ENCODE peak calls at places on chromosomes 6 and 20, in four cellular contexts. P, A, Z and O are unnamed samples.

GRCh38 chr20:24318569-24319352 is 150.7 kb upstream of the SYNDIG1 start:
- DNase-seq in A (no peak), Z (no peak), P (no peak), O (no peak)

GRCh38 chr6:33718713-33719112 is 7.2 kb upstream of the UQCC2 start:
- DNase-seq in A (no peak), Z (no peak), P (no peak), O (no peak)

GRCh38 chr20:17654649-17655285 is 27.3 kb downstream of the RRBP1 start:
- DNase-seq in A (no peak), P (no peak), Z (no peak), O (no peak)

GRCh38 chr6:106509420-106510089 is 119.7 kb downstream of the RTN4IP1 start:
- DNase-seq in P (no peak), Z (no peak), A (no peak), O (no peak)

GRCh38 chr6:167652701-167653095 is 174.0 kb upstream of the AFDN start:
- DNase-seq in A (no peak), P (no peak), Z (no peak), O (no peak)

GRCh38 chr6:93751969-93752368 is 332.6 kb upstream of the EPHA7 start:
- DNase-seq in Z (no peak), A (no peak), P (no peak), O (no peak)

GRCh38 chr6:142845624-142846458 is 99.1 kb downstream of the HIVEP2 start:
- DNase-seq in Z (no peak), A (no peak), P (peak; percentile 74), O (no peak)

GRCh38 chr6:448296-449056 is 56.9 kb downstream of the IRF4 start:
- DNase-seq in P (no peak), Z (no peak), A (no peak), O (no peak)

GRCh38 chr20:34390769-34391447 is 27.8 kb downstream of the ITCH start:
- DNase-seq in A (peak; percentile 36), Z (no peak), P (peak; percentile 85), O (no peak)

GRCh38 chr6:20115269-20116005 is 96.8 kb downstream of the MBOAT1 start:
- DNase-seq in A (no peak), Z (no peak), P (no peak), O (no peak)

GRCh38 chr20:17873410-17874270 is 95.0 kb downstream of the SNX5 start:
- DNase-seq in A (peak; percentile 33), P (peak; percentile 57), Z (no peak), O (no peak)

GRCh38 chr20:44988772-44989171 is 22.5 kb downstream of the STK4 start:
- DNase-seq in A (no peak), P (no peak), Z (no peak), O (no peak)

GRCh38 chr20:50223321-50223995 is 32.8 kb downstream of the CEBPB start:
- DNase-seq in P (no peak), A (no peak), Z (no peak), O (no peak)

GRCh38 chr6:3026811-3027626 is 27.3 kb downstream of the NQO2 start:
- DNase-seq in P (no peak), A (no peak), Z (peak; percentile 63), O (no peak)

GRCh38 chr6:47180633-47181032 is 129.1 kb downstream of the TNFRSF21 start:
- DNase-seq in Z (no peak), A (peak; percentile 36), P (peak; percentile 47), O (no peak)

GRCh38 chr6:151026021-151026663 is 160.6 kb downstream of the MTHFD1L start:
- DNase-seq in A (no peak), Z (no peak), P (no peak), O (no peak)

GRCh38 chr6:28258877-28259777 is at the start of gene NKAPL:
- DNase-seq in A (no peak), P (no peak), Z (no peak), O (no peak)

GRCh38 chr6:148593130-148593812 is 153.6 kb upstream of the UST start:
- DNase-seq in P (no peak), Z (no peak), A (no peak), O (no peak)

GRCh38 chr6:48212501-48212900 is 101.5 kb upstream of the PTCHD4 start:
- DNase-seq in Z (no peak), A (no peak), P (no peak), O (no peak)

GRCh38 chr20:50601511-50602431 is 89.6 kb downstream of the RIPOR3 start:
- DNase-seq in Z (no peak), P (no peak), A (no peak), O (no peak)

GRCh38 chr6:127276336-127276735 is 9.7 kb downstream of the RNF146 start:
- DNase-seq in Z (no peak), P (no peak), A (no peak), O (no peak)

GRCh38 chr6:15132854-15133670 is 112.8 kb upstream of the JARID2 start:
- DNase-seq in Z (no peak), P (peak; percentile 95), A (peak; percentile 82), O (peak; percentile 18)

GRCh38 chr20:23331951-23332350 is 18.6 kb upstream of the NXT1 start:
- DNase-seq in P (no peak), Z (no peak), A (no peak), O (no peak)

GRCh38 chr6:123676793-123677192 is 40.0 kb upstream of the TRDN start:
- DNase-seq in P (no peak), A (no peak), Z (no peak), O (no peak)

GRCh38 chr20:63080411-63080810 is 73.6 kb upstream of the BHLHE23 start:
- DNase-seq in A (no peak), Z (no peak), P (no peak), O (no peak)

GRCh38 chr20:63081831-63082230 is 75.1 kb upstream of the BHLHE23 start:
- DNase-seq in P (no peak), Z (no peak), A (no peak), O (no peak)

GRCh38 chr20:63079971-63080370 is 73.2 kb upstream of the BHLHE23 start:
- DNase-seq in P (no peak), A (no peak), Z (no peak), O (no peak)

GRCh38 chr20:63081351-63081750 is 74.6 kb upstream of the BHLHE23 start:
- DNase-seq in P (no peak), Z (no peak), A (no peak), O (no peak)

GRCh38 chr20:63080811-63081210 is 74.0 kb upstream of the BHLHE23 start:
- DNase-seq in P (no peak), A (no peak), Z (no peak), O (no peak)
- TF ChIP-seq REST in P (no peak), A (no peak), Z (no peak), O (no peak)

DNA sequence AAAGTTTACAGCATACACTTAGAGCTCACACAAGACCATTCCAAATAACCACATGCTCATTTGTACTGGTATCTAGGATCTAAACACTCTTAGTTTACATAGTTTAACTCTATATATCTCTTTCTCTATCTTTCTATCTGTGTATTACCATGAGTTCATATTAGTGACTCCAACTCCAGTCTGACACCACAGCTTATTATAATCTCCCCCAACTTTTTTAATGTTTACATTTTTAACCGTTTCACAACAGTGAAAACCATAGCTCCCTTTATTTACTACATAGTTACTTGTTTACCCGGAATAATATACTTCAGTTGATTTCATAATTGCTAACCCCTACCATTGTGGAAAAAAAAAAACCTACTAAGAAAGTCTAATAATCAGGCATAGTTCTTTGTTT is 362.4 kb upstream of the RGS17 start:
- DNase-seq in A (no peak), P (no peak), Z (no peak), O (no peak)
- TF ChIP-seq REST in A (no peak), P (no peak), Z (no peak), O (no peak)

DNA sequence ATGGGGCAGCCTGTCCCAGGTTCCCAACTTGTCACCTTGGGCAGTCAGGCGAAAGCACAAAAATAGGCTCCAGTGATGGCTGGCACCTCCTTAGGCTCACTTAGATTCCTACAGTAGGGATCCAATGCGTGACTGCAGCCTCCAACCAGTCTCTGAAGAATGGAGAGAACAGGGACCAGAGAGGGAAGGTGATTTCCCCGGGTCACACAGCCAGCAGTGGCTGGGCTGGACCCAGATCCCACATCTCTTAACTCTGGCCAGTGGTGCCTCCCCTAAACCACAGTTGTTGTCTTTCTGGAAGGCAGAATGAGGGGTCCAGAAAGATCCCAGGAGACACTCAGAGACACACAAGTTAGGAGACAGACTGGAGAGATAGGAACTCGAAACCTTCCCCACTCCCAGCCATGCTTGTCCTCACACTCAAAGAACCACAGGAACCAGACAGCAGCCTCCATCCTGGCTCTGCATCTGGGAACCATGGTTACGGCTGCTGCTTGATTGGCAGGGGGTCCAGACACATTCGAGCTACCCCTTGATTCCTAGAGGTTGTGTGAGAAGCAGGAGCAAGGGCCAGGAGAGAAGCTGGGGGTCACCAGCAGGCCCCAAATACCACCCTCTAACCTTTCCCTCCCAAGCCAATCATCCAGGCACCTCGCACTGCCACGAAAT is 33.1 kb upstream of the SIRPA start:
- DNase-seq in A (no peak), P (no peak), Z (no peak), O (no peak)
- TF ChIP-seq REST in A (no peak), P (no peak), Z (no peak), O (no peak)

DNA sequence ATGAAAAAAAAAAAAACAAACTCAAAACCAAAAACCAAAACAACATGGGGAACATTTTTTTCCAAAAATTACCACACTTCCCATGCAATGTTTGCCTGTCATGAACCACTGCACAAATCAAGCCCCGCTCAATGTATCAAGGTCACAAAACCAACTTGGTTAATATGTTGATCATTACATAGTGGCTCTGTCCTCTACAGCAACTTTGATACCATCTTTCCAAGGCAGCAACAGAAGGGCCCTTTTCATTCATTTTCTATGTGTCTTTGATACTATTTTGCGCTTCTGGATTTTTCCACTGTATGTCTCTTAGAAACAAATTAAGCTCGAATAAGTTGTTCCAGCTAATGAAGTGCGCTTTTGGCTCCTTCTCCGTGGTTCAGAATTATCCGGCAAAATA is 1.5 kb downstream of the ZHX3 start:
- DNase-seq in A (no peak), P (no peak), Z (no peak), O (no peak)
- TF ChIP-seq REST in A (no peak), P (no peak), Z (no peak), O (no peak)

GRCh38 chr6:90066715-90067114 is 172.4 kb downstream of the GJA10 start:
- DNase-seq in Z (no peak), A (no peak), P (no peak), O (no peak)

GRCh38 chr6:90072501-90072900 is 178.2 kb downstream of the GJA10 start:
- DNase-seq in P (no peak), Z (no peak), A (no peak), O (no peak)

GRCh38 chr6:90065173-90065572 is 170.9 kb downstream of the GJA10 start:
- DNase-seq in P (no peak), Z (no peak), A (no peak), O (no peak)

GRCh38 chr6:90068264-90068663 is 174.0 kb downstream of the GJA10 start:
- DNase-seq in Z (no peak), P (peak; percentile 53), A (no peak), O (no peak)

GRCh38 chr6:90068835-90069478 is 174.7 kb downstream of the GJA10 start:
- DNase-seq in Z (no peak), P (no peak), A (no peak), O (no peak)
- TF ChIP-seq REST in Z (no peak), P (no peak), A (no peak), O (no peak)